ENCODE peak calls at places on chromosome 5, in six cellular contexts. K is fibroblast of mammary gland, A is uterus, T is right atrium auricular region, O is progenitor cell of endocrine pancreas, P is A673. Q is an unnamed sample.

GRCh38 chr5:89566340-89566739 is 683.4 kb upstream of the MEF2C start:
- DNase-seq in K (no peak), A (no peak), T (no peak), O (no peak), P (no peak), Q (no peak)

GRCh38 chr5:31232273-31232888 is 38.9 kb downstream of the CDH6 start:
- DNase-seq in K (peak; percentile 54), A (no peak), T (no peak), O (no peak), P (peak; percentile 84), Q (no peak)

GRCh38 chr5:14476791-14477435 is 104.7 kb upstream of the OTULINL start:
- DNase-seq in K (peak; percentile 85), A (no peak), T (no peak), O (no peak), P (no peak), Q (no peak)

GRCh38 chr5:107300928-107301327 is 369.8 kb downstream of the EFNA5 start:
- DNase-seq in K (no peak), A (no peak), T (no peak), O (no peak), P (no peak), Q (no peak)

GRCh38 chr5:173512637-173513435 is 103.6 kb downstream of the BOD1 start:
- DNase-seq in K (no peak), A (no peak), T (no peak), O (no peak), P (no peak), Q (no peak)

GRCh38 chr5:52996966-52997365 is 7.8 kb downstream of the ITGA2 start:
- DNase-seq in K (no peak), A (no peak), T (no peak), O (no peak), P (no peak), Q (no peak)

GRCh38 chr5:15538516-15538915 is 38.5 kb downstream of the FBXL7 start:
- DNase-seq in K (no peak), A (no peak), T (no peak), O (no peak), P (no peak), Q (no peak)

GRCh38 chr5:10667431-10668057 is 93.5 kb downstream of the DAP start:
- DNase-seq in K (no peak), A (no peak), T (no peak), O (no peak), P (no peak), Q (peak; percentile 62)

GRCh38 chr5:108727154-108727638 is 20.5 kb upstream of the FER start:
- DNase-seq in K (peak; percentile 48), A (no peak), T (peak; percentile 59), O (no peak), P (no peak), Q (no peak)

GRCh38 chr5:50580506-50580905 is 85.9 kb upstream of the PARP8 start:
- DNase-seq in K (no peak), A (no peak), T (no peak), O (no peak), P (no peak), Q (no peak)

GRCh38 chr5:174172104-174172965 is 126.8 kb downstream of the NSG2 start:
- DNase-seq in K (no peak), A (no peak), T (no peak), O (no peak), P (no peak), Q (no peak)

GRCh38 chr5:43623048-43623447 is 20.1 kb downstream of the NNT start:
- DNase-seq in K (no peak), A (no peak), T (no peak), O (no peak), P (no peak), Q (no peak)

GRCh38 chr5:126471875-126472537 is 48.8 kb downstream of the GRAMD2B start:
- DNase-seq in K (peak; percentile 86), A (no peak), T (no peak), O (no peak), P (no peak), Q (no peak)

GRCh38 chr5:171595801-171596231 is 176.4 kb downstream of the FGF18 start:
- DNase-seq in K (peak; percentile 95), A (no peak), T (peak; percentile 79), O (no peak), P (no peak), Q (peak; percentile 10)

GRCh38 chr5:68406344-68406743 is 190.8 kb downstream of the PIK3R1 start:
- DNase-seq in K (no peak), A (no peak), T (no peak), O (no peak), P (no peak), Q (no peak)

GRCh38 chr5:126508962-126509279 is 85.7 kb downstream of the GRAMD2B start:
- DNase-seq in K (peak; percentile 86), A (peak; percentile 76), T (no peak), O (no peak), P (peak; percentile 67), Q (peak; percentile 30)

GRCh38 chr5:36842087-36842486 is 34.5 kb upstream of the NIPBL start:
- DNase-seq in K (no peak), A (no peak), T (no peak), O (no peak), P (no peak), Q (no peak)

GRCh38 chr5:91077623-91078022 is 305.5 kb downstream of the ARRDC3 start:
- DNase-seq in K (no peak), A (no peak), T (no peak), O (no peak), P (no peak), Q (no peak)

GRCh38 chr5:181181650-181182565 is 23.1 kb downstream of the TRIM7 start:
- DNase-seq in K (peak; percentile 77), A (peak; percentile 51), T (no peak), O (peak; percentile 35), P (peak; percentile 57), Q (no peak)

GRCh38 chr5:82331557-82331956 is 53.4 kb upstream of the RPS23 start:
- DNase-seq in K (no peak), A (no peak), T (no peak), O (no peak), P (no peak), Q (no peak)

GRCh38 chr5:160173-160510 is 31.2 kb upstream of the LRRC14B start:
- DNase-seq in K (peak; percentile 70), A (no peak), T (no peak), O (no peak), P (no peak), Q (no peak)

GRCh38 chr5:9288234-9288633 is 257.6 kb downstream of the SEMA5A start:
- DNase-seq in K (no peak), A (no peak), T (no peak), O (no peak), P (no peak), Q (no peak)

GRCh38 chr5:132428811-132429440 is 59.4 kb downstream of the SLC22A5 start:
- DNase-seq in K (peak; percentile 71), A (no peak), T (peak; percentile 23), O (no peak), P (no peak), Q (no peak)

DNA sequence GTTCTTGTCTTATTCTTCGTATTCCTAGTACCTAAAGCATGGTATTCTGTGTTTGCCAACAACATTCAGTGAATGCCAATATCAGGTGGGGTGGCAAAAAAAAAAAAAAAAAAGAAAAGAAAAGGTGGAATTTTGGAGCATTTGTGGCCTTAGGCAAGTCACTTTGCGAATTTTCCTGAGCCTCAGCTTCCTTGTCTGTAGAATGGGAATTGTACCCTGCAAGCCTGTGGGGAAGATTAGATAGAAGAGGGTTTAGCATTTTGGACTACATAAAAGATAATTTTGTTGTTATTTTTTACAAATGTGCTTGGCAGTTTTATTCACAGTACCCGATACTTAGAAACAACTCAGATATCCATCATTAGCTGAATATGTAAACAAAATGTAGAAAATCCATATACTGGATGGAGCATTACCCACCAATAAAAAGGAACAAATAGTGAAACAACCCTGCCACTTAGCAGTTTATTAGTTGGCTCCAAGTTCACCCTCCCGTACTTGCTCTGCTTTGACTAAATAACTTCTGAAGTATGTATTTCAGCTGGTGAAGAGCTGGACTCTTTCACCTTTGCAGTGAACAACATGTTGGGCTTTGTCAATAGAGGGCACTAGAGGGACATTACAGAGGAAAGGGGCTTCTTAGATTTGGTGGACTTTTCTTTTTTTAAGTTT is 13.6 kb downstream of the UBE2D2 start:
- DNase-seq in K (peak; percentile 59), A (no peak), T (no peak), O (no peak), P (peak; percentile 57), Q (no peak)
- TF ChIP-seq CTCF in K (peak; percentile 86), A (peak; percentile 50), T (peak; percentile 67), O (peak; percentile 56), P (peak; percentile 78), Q (peak; percentile 66)

GRCh38 chr5:66291771-66292170 is 147.7 kb downstream of the SREK1 start:
- DNase-seq in K (no peak), A (no peak), T (no peak), O (no peak), P (no peak), Q (no peak)
- TF ChIP-seq CTCF in K (no peak), A (no peak), T (no peak), O (no peak), P (no peak), Q (no peak)

GRCh38 chr5:96193946-96194345 is 232.3 kb upstream of the ELL2 start:
- DNase-seq in K (no peak), A (no peak), T (no peak), O (no peak), P (no peak), Q (no peak)

GRCh38 chr5:96189987-96190386 is 228.3 kb upstream of the ELL2 start:
- DNase-seq in K (no peak), A (no peak), T (no peak), O (no peak), P (no peak), Q (no peak)

GRCh38 chr5:96194597-96194996 is 232.9 kb upstream of the ELL2 start:
- DNase-seq in K (no peak), A (no peak), T (no peak), O (no peak), P (no peak), Q (no peak)

GRCh38 chr5:96187309-96188027 is 225.8 kb upstream of the ELL2 start:
- DNase-seq in K (no peak), A (no peak), T (no peak), O (no peak), P (no peak), Q (no peak)

DNA sequence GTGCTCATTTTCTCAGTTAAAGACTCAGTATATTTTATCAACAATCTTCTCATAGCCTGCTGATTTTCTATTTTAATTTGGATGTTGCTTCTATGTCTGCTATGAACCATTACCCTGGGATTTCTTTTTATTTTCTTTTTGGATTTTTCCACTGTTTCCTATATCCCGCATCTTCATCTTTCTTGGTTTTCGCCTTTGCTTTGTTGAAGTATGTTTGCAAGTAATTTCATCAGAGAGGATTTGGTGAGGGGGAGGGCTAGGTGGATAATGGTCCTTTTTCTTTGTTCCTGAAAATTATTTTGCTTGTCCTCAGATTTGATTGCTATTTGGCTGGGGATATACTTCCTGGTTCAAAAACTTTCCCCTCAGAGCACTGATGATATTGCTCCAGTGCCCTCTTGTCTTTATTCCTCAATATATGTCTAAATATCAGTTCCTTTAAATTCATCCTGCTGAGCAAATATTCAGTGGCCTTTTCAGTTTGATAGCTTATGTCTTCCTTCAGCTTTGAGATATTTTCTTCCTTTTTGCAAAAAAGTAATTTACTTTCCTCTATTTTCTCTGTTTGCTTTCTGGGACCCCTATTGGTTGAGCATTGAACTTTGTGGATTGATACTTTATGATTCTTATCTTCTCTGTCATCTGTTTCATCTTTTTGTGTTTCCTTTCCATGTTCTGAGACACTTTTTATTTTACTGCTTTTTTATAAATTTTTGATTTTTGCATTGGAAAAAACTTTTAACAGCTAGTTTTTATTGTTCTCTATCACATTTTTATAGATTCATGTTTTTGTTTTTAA is 227.6 kb upstream of the ELL2 start:
- DNase-seq in K (no peak), A (no peak), T (no peak), O (no peak), P (no peak), Q (no peak)
- TF ChIP-seq CTCF in K (no peak), A (no peak), T (no peak), O (peak; percentile 16), P (no peak), Q (no peak)

GRCh38 chr5:61617039-61617438 is 285.0 kb downstream of the ZSWIM6 start:
- DNase-seq in K (no peak), A (no peak), T (no peak), O (no peak), P (no peak), Q (no peak)
- TF ChIP-seq CTCF in K (no peak), A (no peak), T (no peak), O (no peak), P (no peak), Q (no peak)

Q was measured in osteocyte.